ENCODE peak calls at places on chromosomes 3 and 15, in five cellular contexts. One of them, this sample, is unnamed.

GRCh38 chr3:137217733-137218132 is 259.9 kb downstream of the IL20RB start:
- DNase-seq in neural crest cell: peak
- DNase-seq in KG1: no peak
- DNase-seq in iPS-NIHi11: peak
- DNase-seq in EH: no peak
- DNase-seq in this sample: no peak

GRCh38 chr15:87716422-87716821 is 540.1 kb downstream of the NTRK3 start:
- DNase-seq in neural crest cell: no peak
- DNase-seq in KG1: no peak
- DNase-seq in iPS-NIHi11: peak
- DNase-seq in EH: no peak
- DNase-seq in this sample: no peak

GRCh38 chr3:98647197-98647596 is 53.8 kb upstream of the CPOX start:
- DNase-seq in neural crest cell: no peak
- DNase-seq in KG1: no peak
- DNase-seq in iPS-NIHi11: no peak
- DNase-seq in EH: no peak
- DNase-seq in this sample: no peak

GRCh38 chr3:195209836-195210551 is 61.0 kb downstream of the XXYLT1 start:
- DNase-seq in neural crest cell: no peak
- DNase-seq in KG1: no peak
- DNase-seq in iPS-NIHi11: peak
- DNase-seq in EH: peak
- DNase-seq in this sample: no peak

GRCh38 chr3:37402351-37402750 is 228.0 kb upstream of the LRRFIP2 start:
- DNase-seq in neural crest cell: no peak
- DNase-seq in KG1: no peak
- DNase-seq in iPS-NIHi11: no peak
- DNase-seq in EH: peak
- DNase-seq in this sample: no peak

GRCh38 chr15:95636107-95636506 is 694.4 kb upstream of the NR2F2 start:
- DNase-seq in neural crest cell: no peak
- DNase-seq in KG1: no peak
- DNase-seq in iPS-NIHi11: no peak
- DNase-seq in EH: no peak
- DNase-seq in this sample: peak

GRCh38 chr15:31215490-31216209 is 111.0 kb upstream of the KLF13 start:
- DNase-seq in neural crest cell: peak
- DNase-seq in KG1: peak
- DNase-seq in iPS-NIHi11: peak
- DNase-seq in EH: peak
- DNase-seq in this sample: peak

GRCh38 chr3:88231207-88231606 is 81.4 kb downstream of the C3orf38 start:
- DNase-seq in neural crest cell: no peak
- DNase-seq in KG1: no peak
- DNase-seq in iPS-NIHi11: no peak
- DNase-seq in EH: no peak
- DNase-seq in this sample: peak

GRCh38 chr3:85342915-85343314 is 384.1 kb downstream of the CADM2 start:
- DNase-seq in neural crest cell: peak
- DNase-seq in KG1: no peak
- DNase-seq in iPS-NIHi11: peak
- DNase-seq in EH: no peak
- DNase-seq in this sample: peak

GRCh38 chr3:113234688-113235260 is 23.4 kb downstream of the BOC start:
- DNase-seq in neural crest cell: no peak
- DNase-seq in KG1: no peak
- DNase-seq in iPS-NIHi11: no peak
- DNase-seq in EH: peak
- DNase-seq in this sample: peak

GRCh38 chr3:129481783-129482332 is 41.8 kb downstream of the IFT122 start:
- DNase-seq in neural crest cell: no peak
- DNase-seq in KG1: no peak
- DNase-seq in iPS-NIHi11: no peak
- DNase-seq in EH: peak
- DNase-seq in this sample: no peak

GRCh38 chr15:71747128-71748083 is 62.9 kb upstream of the NR2E3 start:
- DNase-seq in neural crest cell: no peak
- DNase-seq in KG1: no peak
- DNase-seq in iPS-NIHi11: no peak
- DNase-seq in EH: peak
- DNase-seq in this sample: peak

GRCh38 chr15:85743392-85744045 is 51.2 kb downstream of the KLHL25 start:
- DNase-seq in neural crest cell: no peak
- DNase-seq in KG1: no peak
- DNase-seq in iPS-NIHi11: no peak
- DNase-seq in EH: no peak
- DNase-seq in this sample: no peak

GRCh38 chr3:123449092-123449985 is 449 bp upstream of the ADCY5 start:
- DNase-seq in neural crest cell: peak
- DNase-seq in KG1: no peak
- DNase-seq in iPS-NIHi11: peak
- DNase-seq in EH: peak
- DNase-seq in this sample: peak

GRCh38 chr3:31425401-31425800 is 107.3 kb upstream of the STT3B start:
- DNase-seq in neural crest cell: no peak
- DNase-seq in KG1: no peak
- DNase-seq in iPS-NIHi11: no peak
- DNase-seq in EH: no peak
- DNase-seq in this sample: no peak

GRCh38 chr15:76642671-76643070 is 262.5 kb downstream of the SCAPER start:
- DNase-seq in neural crest cell: no peak
- DNase-seq in KG1: no peak
- DNase-seq in iPS-NIHi11: no peak
- DNase-seq in EH: no peak
- DNase-seq in this sample: no peak

GRCh38 chr3:150451329-150452084 is 43.4 kb downstream of the TSC22D2 start:
- DNase-seq in neural crest cell: no peak
- DNase-seq in KG1: no peak
- DNase-seq in iPS-NIHi11: no peak
- DNase-seq in EH: no peak
- DNase-seq in this sample: no peak

GRCh38 chr3:71998995-71999673 is 214.2 kb upstream of the PROK2 start:
- DNase-seq in neural crest cell: no peak
- DNase-seq in KG1: no peak
- DNase-seq in iPS-NIHi11: no peak
- DNase-seq in EH: peak
- DNase-seq in this sample: peak

GRCh38 chr3:36944641-36945270 is at the start of gene TRANK1:
- DNase-seq in neural crest cell: peak
- DNase-seq in KG1: no peak
- DNase-seq in iPS-NIHi11: peak
- DNase-seq in EH: peak
- DNase-seq in this sample: peak

GRCh38 chr3:64878372-64878771 is 190.6 kb upstream of the ADAMTS9 start:
- DNase-seq in neural crest cell: no peak
- DNase-seq in KG1: no peak
- DNase-seq in iPS-NIHi11: no peak
- DNase-seq in EH: no peak
- DNase-seq in this sample: peak

GRCh38 chr3:184144505-184144904 is 9.3 kb downstream of the EIF2B5 start:
- DNase-seq in neural crest cell: no peak
- DNase-seq in KG1: no peak
- DNase-seq in iPS-NIHi11: no peak
- DNase-seq in EH: no peak
- DNase-seq in this sample: no peak

GRCh38 chr15:72521682-72522081 is 47.6 kb downstream of the ARIH1 start:
- DNase-seq in neural crest cell: no peak
- DNase-seq in KG1: no peak
- DNase-seq in iPS-NIHi11: no peak
- DNase-seq in EH: peak
- DNase-seq in this sample: peak

GRCh38 chr3:133701435-133702358 is 40.0 kb upstream of the TOPBP1 start:
- DNase-seq in neural crest cell: no peak
- DNase-seq in KG1: no peak
- DNase-seq in iPS-NIHi11: no peak
- DNase-seq in EH: no peak
- DNase-seq in this sample: no peak

GRCh38 chr3:106068386-106068785 is 199.6 kb upstream of the CBLB start:
- DNase-seq in neural crest cell: no peak
- DNase-seq in KG1: no peak
- DNase-seq in iPS-NIHi11: no peak
- DNase-seq in EH: no peak
- DNase-seq in this sample: no peak

GRCh38 chr15:42133892-42134502 is 22.4 kb downstream of the PLA2G4F start:
- DNase-seq in neural crest cell: peak
- DNase-seq in KG1: peak
- DNase-seq in iPS-NIHi11: peak
- DNase-seq in EH: peak
- DNase-seq in this sample: peak

GRCh38 chr3:104885214-104885814 is 481.4 kb upstream of the ALCAM start:
- DNase-seq in neural crest cell: no peak
- DNase-seq in KG1: no peak
- DNase-seq in iPS-NIHi11: no peak
- DNase-seq in EH: peak
- DNase-seq in this sample: peak

GRCh38 chr15:31391687-31392671 is 65.3 kb downstream of the KLF13 start:
- DNase-seq in neural crest cell: peak
- DNase-seq in KG1: no peak
- DNase-seq in iPS-NIHi11: peak
- DNase-seq in EH: peak
- DNase-seq in this sample: peak

GRCh38 chr3:177574232-177574856 is 377.1 kb upstream of the TBL1XR1 start:
- DNase-seq in neural crest cell: peak
- DNase-seq in KG1: no peak
- DNase-seq in iPS-NIHi11: peak
- DNase-seq in EH: peak
- DNase-seq in this sample: peak